ENCODE peak calls at places on chromosomes 5 and 9, in eight cellular contexts. R, Z, Y, X, A, T, U and S are unnamed samples.

GRCh38 chr5:81829242-81829641 is 78.3 kb upstream of the SSBP2 start:
- DNase-seq in R (peak; percentile 44), Z (no peak), Y (no peak), X (peak; percentile 42), A (no peak), T (no peak), U (no peak), S (no peak)

GRCh38 chr5:134824681-134825080 is 21.1 kb upstream of the C5orf24 start:
- DNase-seq in R (no peak), Z (no peak), Y (no peak), X (no peak), A (no peak), T (no peak), U (no peak), S (no peak)

GRCh38 chr5:164649266-164649665 is 1143.8 kb downstream of the MAT2B start:
- DNase-seq in R (no peak), Z (no peak), Y (no peak), X (no peak), A (no peak), T (no peak), U (peak; percentile 3), S (no peak)

GRCh38 chr5:29161399-29161798 is 2032.1 kb upstream of the CDH6 start:
- DNase-seq in R (no peak), Z (no peak), Y (no peak), X (no peak), A (no peak), T (no peak), U (no peak), S (no peak)

GRCh38 chr5:36932056-36932455 is 55.5 kb downstream of the NIPBL start:
- DNase-seq in R (no peak), Z (no peak), Y (no peak), X (no peak), A (no peak), T (no peak), U (no peak), S (no peak)

GRCh38 chr9:128098017-128098935 is 29.3 kb downstream of the PTGES2 start:
- DNase-seq in R (peak; percentile 97), Z (peak; percentile 99), Y (peak; percentile 91), X (peak; percentile 98), A (peak; percentile 92), T (peak; percentile 97), U (peak; percentile 97), S (peak; percentile 91)

GRCh38 chr9:36298566-36298965 is 40.3 kb upstream of the GNE start:
- DNase-seq in R (peak; percentile 14), Z (no peak), Y (no peak), X (peak; percentile 25), A (no peak), T (no peak), U (peak; percentile 37), S (no peak)

GRCh38 chr5:177319913-177320588 is 8.4 kb upstream of the MXD3 start:
- DNase-seq in R (no peak), Z (no peak), Y (no peak), X (no peak), A (no peak), T (peak; percentile 51), U (no peak), S (no peak)

GRCh38 chr5:150398432-150399157 is 14.1 kb downstream of the CD74 start:
- DNase-seq in R (no peak), Z (no peak), Y (no peak), X (no peak), A (no peak), T (peak; percentile 44), U (no peak), S (no peak)

GRCh38 chr5:27748847-27749246 is 710.5 kb upstream of the CDH9 start:
- DNase-seq in R (peak; percentile 2), Z (no peak), Y (no peak), X (no peak), A (no peak), T (no peak), U (no peak), S (no peak)

GRCh38 chr5:154479160-154479943 is 1.3 kb upstream of the HAND1 start:
- DNase-seq in R (no peak), Z (no peak), Y (no peak), X (no peak), A (no peak), T (no peak), U (no peak), S (no peak)

GRCh38 chr5:102450313-102450990 is 48.3 kb downstream of the SLCO6A1 start:
- DNase-seq in R (peak; percentile 0), Z (no peak), Y (no peak), X (no peak), A (peak; percentile 40), T (no peak), U (peak; percentile 2), S (no peak)

GRCh38 chr9:127589955-127590370 is 22.1 kb upstream of the STXBP1 start:
- DNase-seq in R (peak; percentile 79), Z (peak; percentile 84), Y (peak; percentile 75), X (peak; percentile 77), A (no peak), T (no peak), U (peak; percentile 89), S (no peak)

GRCh38 chr9:134872482-134873231 is 8.0 kb upstream of the FCN2 start:
- DNase-seq in R (no peak), Z (no peak), Y (no peak), X (no peak), A (no peak), T (no peak), U (no peak), S (no peak)

GRCh38 chr5:149060325-149060724 is 2.5 kb downstream of the SH3TC2 start:
- DNase-seq in R (peak; percentile 43), Z (peak; percentile 80), Y (peak; percentile 70), X (peak; percentile 79), A (no peak), T (no peak), U (peak; percentile 44), S (no peak)

GRCh38 chr5:79240561-79240960 is 4.6 kb downstream of the JMY start:
- DNase-seq in R (no peak), Z (no peak), Y (no peak), X (no peak), A (no peak), T (no peak), U (no peak), S (no peak)
- H3K4me3 ChIP-seq in R (no peak overlapping the region), Z (no peak overlapping the region), Y (no peak overlapping the region), X (no peak overlapping the region), A (no peak overlapping the region), T (no peak overlapping the region), U (no peak overlapping the region), S (no peak overlapping the region)

GRCh38 chr9:96437454-96437853 is 12.5 kb upstream of the HABP4 start:
- DNase-seq in R (no peak), Z (no peak), Y (no peak), X (no peak), A (no peak), T (no peak), U (no peak), S (no peak)

GRCh38 chr9:96442491-96442890 is 7.5 kb upstream of the HABP4 start:
- DNase-seq in R (no peak), Z (no peak), Y (no peak), X (no peak), A (no peak), T (no peak), U (no peak), S (no peak)

GRCh38 chr9:96440671-96441199 is 9.2 kb upstream of the HABP4 start:
- DNase-seq in R (no peak), Z (no peak), Y (no peak), X (no peak), A (no peak), T (no peak), U (no peak), S (no peak)

GRCh38 chr9:96436456-96437126 is 13.4 kb upstream of the HABP4 start:
- DNase-seq in R (no peak), Z (no peak), Y (no peak), X (no peak), A (no peak), T (no peak), U (no peak), S (no peak)

GRCh38 chr9:96441798-96442445 is 8.0 kb upstream of the HABP4 start:
- DNase-seq in R (peak; percentile 55), Z (peak; percentile 38), Y (no peak), X (peak; percentile 23), A (no peak), T (no peak), U (peak; percentile 44), S (no peak)
- TF ChIP-seq CTCF in R (peak; percentile 59), Z (peak; percentile 39), Y (peak; percentile 11), X (peak; percentile 44), A (peak; percentile 62), T (peak; percentile 51), U (peak; percentile 45), S (no peak)

DNA sequence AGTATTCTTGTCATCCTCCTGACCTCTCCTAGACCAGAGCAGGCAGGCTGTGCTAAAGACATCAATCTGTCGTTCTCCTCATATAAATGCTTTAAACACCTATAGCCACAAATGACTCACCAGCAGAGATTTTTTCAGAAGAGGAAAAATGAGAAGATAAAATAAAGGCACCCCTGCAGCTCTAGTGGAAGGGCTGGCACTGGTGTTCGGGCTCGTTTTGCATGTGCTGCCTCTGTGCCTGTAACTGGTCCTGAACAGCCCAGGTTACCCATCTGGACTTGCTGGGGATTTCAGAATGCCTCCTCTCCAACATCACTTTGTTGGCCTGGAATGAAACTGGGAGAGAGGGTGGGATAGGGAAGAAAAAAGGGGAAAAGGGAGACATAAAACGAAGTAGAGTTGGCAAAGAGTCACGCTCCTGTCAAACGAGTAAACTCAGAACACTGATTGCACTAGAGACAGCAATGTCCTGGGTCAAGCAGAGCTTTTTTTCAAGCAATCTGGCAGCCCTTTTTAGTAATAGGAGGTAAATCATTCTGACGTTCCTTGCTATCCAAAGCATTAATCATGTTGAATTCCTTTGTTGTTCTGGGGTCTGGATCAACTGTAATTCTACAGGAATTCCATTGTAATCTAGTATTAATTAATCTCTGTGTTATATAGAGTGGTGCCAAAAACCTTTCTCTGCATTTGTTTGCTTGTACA is 195.6 kb upstream of the CLINT1 start:
- DNase-seq in R (peak; percentile 23), Z (no peak), Y (no peak), X (no peak), A (no peak), T (no peak), U (peak; percentile 62), S (no peak)
- H3K4me3 ChIP-seq in R (no peak overlapping the region), Z (no peak overlapping the region), Y (no peak overlapping the region), X (no peak overlapping the region), A (no peak overlapping the region), T (no peak overlapping the region), U (no peak overlapping the region), S (no peak overlapping the region)

GRCh38 chr5:147388171-147388977 is 121.5 kb downstream of the DPYSL3 start:
- DNase-seq in R (no peak), Z (peak; percentile 45), Y (no peak), X (no peak), A (no peak), T (no peak), U (no peak), S (no peak)

GRCh38 chr5:147394273-147394672 is 115.6 kb downstream of the DPYSL3 start:
- DNase-seq in R (no peak), Z (no peak), Y (no peak), X (no peak), A (no peak), T (no peak), U (no peak), S (no peak)

GRCh38 chr5:147390654-147391053 is 119.2 kb downstream of the DPYSL3 start:
- DNase-seq in R (no peak), Z (no peak), Y (no peak), X (no peak), A (no peak), T (no peak), U (no peak), S (no peak)

GRCh38 chr5:147393866-147394265 is 116.0 kb downstream of the DPYSL3 start:
- DNase-seq in R (no peak), Z (no peak), Y (no peak), X (no peak), A (no peak), T (no peak), U (no peak), S (no peak)

GRCh38 chr5:147391781-147392180 is 118.1 kb downstream of the DPYSL3 start:
- DNase-seq in R (peak; percentile 96), Z (peak; percentile 67), Y (no peak), X (peak; percentile 84), A (peak; percentile 38), T (no peak), U (peak; percentile 91), S (no peak)
- TF ChIP-seq CTCF in R (peak; percentile 85), Z (peak; percentile 76), Y (no peak), X (peak; percentile 65), A (peak; percentile 60), T (peak; percentile 40), U (peak; percentile 84), S (peak; percentile 42)